ENCODE peak calls at places on chromosome 20, in nine cellular contexts. Y, C, T, R, X, V, M, I and S are unnamed samples.

GRCh38 chr20:33821270-33821836 is 10.2 kb downstream of the CHMP4B start:
- DNase-seq in Y (no peak), C (no peak), T (no peak), R (peak), X (no peak), V (no peak), M (no peak), I (no peak), S (no peak)

GRCh38 chr20:55678126-55678525 is 327.2 kb downstream of the CBLN4 start:
- DNase-seq in Y (no peak), C (no peak), T (no peak), R (no peak), X (peak), V (no peak), M (no peak), I (no peak), S (no peak)

GRCh38 chr20:62929051-62929538 is 2.8 kb upstream of the DIDO1 start:
- DNase-seq in Y (peak), C (peak), T (no peak), R (no peak), X (peak), V (peak), M (peak), I (peak), S (no peak)

GRCh38 chr20:20482453-20482852 is 114.5 kb downstream of the INSM1 start:
- DNase-seq in Y (no peak), C (no peak), T (no peak), R (no peak), X (peak), V (no peak), M (no peak), I (no peak), S (no peak)

GRCh38 chr20:18734525-18735189 is 78.9 kb upstream of the SCP2D1 start:
- DNase-seq in Y (no peak), C (no peak), T (no peak), R (no peak), X (no peak), V (no peak), M (no peak), I (no peak), S (no peak)

GRCh38 chr20:10718671-10719070 is 44.9 kb upstream of the JAG1 start:
- DNase-seq in Y (no peak), C (no peak), T (no peak), R (no peak), X (no peak), V (no peak), M (no peak), I (no peak), S (no peak)

GRCh38 chr20:2599265-2600060 is 53.0 kb upstream of the NOP56 start:
- DNase-seq in Y (no peak), C (no peak), T (no peak), R (no peak), X (no peak), V (no peak), M (no peak), I (no peak), S (no peak)

GRCh38 chr20:11267131-11267761 is 593.4 kb upstream of the JAG1 start:
- DNase-seq in Y (no peak), C (no peak), T (peak), R (peak), X (peak), V (no peak), M (no peak), I (no peak), S (no peak)

GRCh38 chr20:47456952-47457724 is 44.5 kb upstream of the NCOA3 start:
- DNase-seq in Y (no peak), C (no peak), T (no peak), R (no peak), X (no peak), V (no peak), M (no peak), I (no peak), S (no peak)

GRCh38 chr20:19620471-19620870 is 137.6 kb upstream of the RIN2 start:
- DNase-seq in Y (no peak), C (no peak), T (no peak), R (no peak), X (peak), V (no peak), M (no peak), I (no peak), S (no peak)

GRCh38 chr20:44963325-44964215 is 2.7 kb upstream of the STK4 start:
- DNase-seq in Y (no peak), C (no peak), T (no peak), R (no peak), X (no peak), V (no peak), M (no peak), I (no peak), S (no peak)

GRCh38 chr20:32780749-32781402 is 18.7 kb downstream of the DNMT3B start:
- DNase-seq in Y (no peak), C (no peak), T (no peak), R (no peak), X (no peak), V (no peak), M (no peak), I (no peak), S (no peak)

GRCh38 chr20:44396369-44396768 is 40.9 kb downstream of the HNF4A start:
- DNase-seq in Y (no peak), C (no peak), T (no peak), R (no peak), X (no peak), V (no peak), M (no peak), I (no peak), S (no peak)

GRCh38 chr20:45782890-45783289 is 8.8 kb downstream of the WFDC3 start:
- DNase-seq in Y (no peak), C (peak), T (no peak), R (peak), X (no peak), V (no peak), M (no peak), I (no peak), S (no peak)

GRCh38 chr20:57266251-57267157 is at the start of gene BMP7:
- DNase-seq in Y (no peak), C (no peak), T (no peak), R (no peak), X (no peak), V (no peak), M (no peak), I (no peak), S (peak)

GRCh38 chr20:21291026-21291425 is 12.1 kb upstream of the XRN2 start:
- DNase-seq in Y (no peak), C (no peak), T (peak), R (no peak), X (no peak), V (no peak), M (no peak), I (no peak), S (no peak)

GRCh38 chr20:31708839-31709534 is 13.7 kb downstream of the BCL2L1 start:
- DNase-seq in Y (peak), C (no peak), T (no peak), R (no peak), X (no peak), V (peak), M (peak), I (no peak), S (no peak)

GRCh38 chr20:45842169-45842812 is 8.7 kb downstream of the SNX21 start:
- DNase-seq in Y (peak), C (no peak), T (no peak), R (no peak), X (no peak), V (no peak), M (no peak), I (no peak), S (no peak)

GRCh38 chr20:13856356-13856755 is 71.5 kb downstream of the NDUFAF5 start:
- DNase-seq in Y (no peak), C (no peak), T (no peak), R (no peak), X (no peak), V (no peak), M (no peak), I (no peak), S (no peak)

GRCh38 chr20:33647603-33648395 is 14.3 kb upstream of the C20orf144 start:
- DNase-seq in Y (no peak), C (no peak), T (no peak), R (no peak), X (no peak), V (peak), M (no peak), I (no peak), S (no peak)

GRCh38 chr20:46400828-46401477 is 5.5 kb downstream of the ELMO2 start:
- DNase-seq in Y (no peak), C (no peak), T (no peak), R (no peak), X (no peak), V (no peak), M (no peak), I (no peak), S (no peak)

GRCh38 chr20:58550661-58551060 is 35.5 kb upstream of the APCDD1L start:
- DNase-seq in Y (peak), C (no peak), T (no peak), R (no peak), X (no peak), V (peak), M (no peak), I (peak), S (no peak)

GRCh38 chr20:14312001-14312400 is 25.4 kb downstream of the FLRT3 start:
- DNase-seq in Y (no peak), C (no peak), T (no peak), R (no peak), X (no peak), V (no peak), M (no peak), I (no peak), S (no peak)

GRCh38 chr20:62794007-62794724 is 2.1 kb upstream of the MRGBP start:
- DNase-seq in Y (peak), C (peak), T (peak), R (peak), X (peak), V (peak), M (peak), I (peak), S (peak)

GRCh38 chr20:1107176-1107575 is 11.2 kb upstream of the PSMF1 start:
- DNase-seq in Y (no peak), C (no peak), T (no peak), R (no peak), X (no peak), V (no peak), M (no peak), I (no peak), S (no peak)

GRCh38 chr20:62143976-62144825 is 632 bp downstream of the SS18L1 start:
- DNase-seq in Y (peak), C (peak), T (no peak), R (no peak), X (peak), V (peak), M (peak), I (peak), S (no peak)

GRCh38 chr20:14336667-14337066 is 745 bp downstream of the FLRT3 start:
- DNase-seq in Y (no peak), C (no peak), T (no peak), R (no peak), X (peak), V (no peak), M (no peak), I (no peak), S (no peak)

GRCh38 chr20:43975096-43975768 is 60.6 kb downstream of the TOX2 start:
- DNase-seq in Y (no peak), C (no peak), T (no peak), R (peak), X (no peak), V (no peak), M (no peak), I (no peak), S (peak)

GRCh38 chr20:41051426-41051825 is 22.8 kb downstream of the TOP1 start:
- DNase-seq in Y (no peak), C (no peak), T (no peak), R (no peak), X (no peak), V (no peak), M (no peak), I (no peak), S (no peak)

GRCh38 chr20:24694157-24694726 is 224.8 kb downstream of the SYNDIG1 start:
- DNase-seq in Y (peak), C (peak), T (no peak), R (no peak), X (no peak), V (peak), M (peak), I (peak), S (peak)

GRCh38 chr20:57473246-57474042 is 51.5 kb downstream of the CTCFL start:
- DNase-seq in Y (peak), C (peak), T (no peak), R (no peak), X (no peak), V (no peak), M (peak), I (peak), S (peak)

GRCh38 chr20:54475334-54476287 is at the start of gene DOK5:
- DNase-seq in Y (peak), C (no peak), T (no peak), R (no peak), X (no peak), V (no peak), M (no peak), I (no peak), S (peak)

GRCh38 chr20:45341939-45342862 is 6.0 kb downstream of the SDC4 start:
- DNase-seq in Y (peak), C (peak), T (no peak), R (no peak), X (peak), V (peak), M (no peak), I (peak), S (peak)

GRCh38 chr20:40893610-40894242 is 134.9 kb upstream of the TOP1 start:
- DNase-seq in Y (no peak), C (no peak), T (no peak), R (no peak), X (no peak), V (no peak), M (no peak), I (no peak), S (no peak)

GRCh38 chr20:63182425-63182824 is 33.5 kb downstream of the YTHDF1 start:
- DNase-seq in Y (no peak), C (no peak), T (no peak), R (no peak), X (no peak), V (no peak), M (no peak), I (no peak), S (no peak)

GRCh38 chr20:45359406-45360148 is 3.4 kb upstream of the SYS1 start:
- DNase-seq in Y (peak), C (peak), T (no peak), R (no peak), X (peak), V (peak), M (no peak), I (no peak), S (peak)

GRCh38 chr20:57426831-57427230 is 35.6 kb downstream of the RBM38 start:
- DNase-seq in Y (no peak), C (no peak), T (no peak), R (no peak), X (no peak), V (no peak), M (peak), I (no peak), S (no peak)

GRCh38 chr20:3203315-3204123 is 963 bp downstream of the DDRGK1 start:
- DNase-seq in Y (no peak), C (peak), T (no peak), R (no peak), X (peak), V (peak), M (peak), I (no peak), S (no peak)

GRCh38 chr20:21513881-21514540 is at the start of gene NKX2-2:
- DNase-seq in Y (no peak), C (no peak), T (no peak), R (no peak), X (no peak), V (no peak), M (no peak), I (no peak), S (no peak)

GRCh38 chr20:59972037-59972801 is 14.0 kb downstream of the CDH26 start:
- DNase-seq in Y (no peak), C (peak), T (no peak), R (no peak), X (no peak), V (no peak), M (no peak), I (no peak), S (no peak)
- TF ChIP-seq POLR2AphosphoS5 in Y (no peak), C (no peak), T (no peak), R (no peak), X (no peak), V (no peak), M (no peak), I (no peak), S (no peak)

DNA sequence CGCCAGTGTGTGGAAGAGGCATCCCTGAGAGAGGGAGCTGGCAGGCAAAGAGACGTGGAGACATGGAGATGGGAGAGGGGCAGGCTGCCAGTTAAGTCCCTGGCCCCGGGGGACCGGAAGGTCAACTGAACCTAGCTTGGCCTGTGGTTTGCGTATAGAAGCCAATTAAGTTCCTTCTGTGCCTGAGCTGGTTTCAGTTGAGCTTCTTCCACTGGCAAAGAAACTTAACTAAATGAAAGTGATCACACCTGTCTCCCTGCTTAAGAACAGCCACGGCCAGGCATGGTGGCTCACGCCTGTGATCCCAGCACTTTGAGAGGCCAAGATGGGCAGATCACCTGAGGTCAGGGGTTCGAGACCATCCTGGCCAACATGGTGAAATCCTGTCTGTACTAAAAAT is 26.7 kb upstream of the NNAT start:
- DNase-seq in Y (peak), C (no peak), T (no peak), R (no peak), X (no peak), V (no peak), M (no peak), I (no peak), S (no peak)
- H3K27ac ChIP-seq in Y (no peak), C (no peak), T (no peak), R (no peak), X (no peak), V (no peak), M (no peak), I (no peak), S (no peak)

GRCh38 chr20:51487525-51488279 is 54.8 kb downstream of the NFATC2 start:
- DNase-seq in Y (no peak), C (no peak), T (peak), R (peak), X (peak), V (no peak), M (peak), I (no peak), S (no peak)
- H3K4me3 ChIP-seq in Y (no peak), C (no peak), T (peak), R (peak), X (no peak), V (no peak), M (no peak), I (no peak), S (no peak)

GRCh38 chr20:35742741-35743523 is 872 bp upstream of the RBM39 start:
- DNase-seq in Y (no peak), C (no peak), T (no peak), R (no peak), X (peak), V (no peak), M (no peak), I (no peak), S (no peak)
- TF ChIP-seq POLR2AphosphoS5 in Y (peak), C (no peak), T (no peak), R (no peak), X (peak), V (peak), M (peak), I (no peak), S (no peak)

GRCh38 chr20:49483706-49484101 is 1.2 kb upstream of the KCNB1 start:
- DNase-seq in Y (no peak), C (no peak), T (no peak), R (no peak), X (no peak), V (no peak), M (no peak), I (no peak), S (no peak)
- H3K27ac ChIP-seq in Y (peak), C (no peak), T (peak), R (no peak), X (no peak), V (no peak), M (no peak), I (no peak), S (no peak)

DNA sequence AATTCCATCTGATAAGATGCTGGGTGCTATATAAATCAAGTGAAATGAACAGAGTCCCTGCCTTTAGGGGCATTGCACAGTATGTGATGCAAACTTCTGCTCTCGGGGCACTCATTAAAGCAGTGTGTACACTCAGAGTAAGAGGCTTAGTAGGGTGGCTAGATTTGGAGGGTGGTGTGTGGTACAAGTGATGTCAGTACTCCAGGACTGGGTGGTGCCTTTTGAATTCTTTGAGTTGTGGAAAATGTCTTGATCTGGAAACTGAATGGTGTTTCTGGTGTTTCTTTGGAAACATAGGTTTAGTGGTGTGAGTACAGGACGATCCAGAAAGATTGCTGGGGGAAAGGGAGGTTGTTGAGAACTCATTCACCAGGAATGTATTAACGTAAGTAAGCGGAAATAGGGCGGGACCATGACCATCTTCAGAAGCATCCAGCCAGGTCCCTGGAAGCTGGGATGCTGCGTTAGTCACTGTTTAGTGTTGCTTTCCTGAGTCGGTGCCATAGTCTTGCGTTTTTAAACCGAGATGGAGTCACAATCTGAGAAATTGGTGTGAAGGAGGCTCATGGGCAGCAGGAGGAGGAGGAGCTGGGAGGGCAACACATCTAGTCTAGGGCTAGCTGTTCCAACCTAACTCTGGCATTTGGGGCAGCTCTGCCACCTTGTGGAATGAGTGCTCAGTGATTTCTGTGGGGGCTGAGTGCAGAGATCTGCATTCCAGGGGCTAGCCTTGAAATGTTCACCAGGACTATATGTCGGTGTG is 70.3 kb downstream of the SCAND1 start:
- DNase-seq in Y (peak), C (peak), T (peak), R (peak), X (peak), V (peak), M (peak), I (peak), S (peak)
- H3K4me3 ChIP-seq in Y (no peak), C (no peak), T (peak), R (peak), X (no peak), V (no peak), M (no peak), I (peak), S (no peak)